ENCODE peak calls at places on chromosomes 5 and 9, in seven cellular contexts. G is activated B cell treated with CpG ODN at 0.5 μM for 24 hours, S is endothelial cell of umbilical vein, H is GM10248, M is prostate gland, J is nephron progenitor cell, U is mesothelial cell of epicardium. A is an unnamed sample.

GRCh38 chr5:14809369-14810144 is 62.0 kb downstream of the ANKH start:
- DNase-seq in U (no peak), J (no peak), M (no peak), G (peak), H (peak), S (peak), A (no peak)

GRCh38 chr9:7369384-7369821 is 430.2 kb downstream of the DMAC1 start:
- DNase-seq in M (no peak), G (no peak), J (no peak), U (no peak), S (no peak), H (no peak), A (no peak)

GRCh38 chr5:158389786-158390185 is 530.8 kb upstream of the CLINT1 start:
- DNase-seq in S (no peak), M (no peak), H (no peak), J (no peak), U (no peak), G (no peak), A (no peak)

GRCh38 chr5:97224112-97224750 is 41.2 kb upstream of the RIOK2 start:
- DNase-seq in M (no peak), S (no peak), H (no peak), J (no peak), G (no peak), U (no peak), A (no peak)

GRCh38 chr9:136459425-136459824 is 19.8 kb upstream of the INPP5E start:
- DNase-seq in U (no peak), S (no peak), H (no peak), G (no peak), J (no peak), M (no peak), A (no peak)

GRCh38 chr5:59813761-59814562 is 79.6 kb downstream of the PDE4D start:
- DNase-seq in G (no peak), S (peak), M (no peak), H (peak), U (no peak), J (peak), A (peak)

GRCh38 chr9:37002036-37002412 is 32.0 kb downstream of the PAX5 start:
- DNase-seq in S (no peak), G (no peak), J (no peak), H (no peak), U (no peak), M (no peak), A (no peak)

GRCh38 chr5:2690293-2690692 is 61.2 kb downstream of the IRX2 start:
- DNase-seq in S (no peak), J (no peak), U (no peak), G (no peak), H (no peak), M (no peak), A (no peak)

GRCh38 chr9:70049672-70050271 is 6.1 kb downstream of the MAMDC2 start:
- DNase-seq in H (no peak), G (no peak), S (no peak), U (no peak), J (no peak), M (no peak), A (no peak)

GRCh38 chr9:132644251-132644650 is 25.5 kb downstream of the DDX31 start:
- DNase-seq in U (no peak), M (no peak), J (no peak), S (no peak), G (no peak), H (peak), A (no peak)
- TF ChIP-seq CTCF in U (no peak), M (no peak), J (no peak), S (no peak), G (no peak), H (peak), A (peak)

GRCh38 chr5:37495210-37495609 is 116.1 kb downstream of the WDR70 start:
- DNase-seq in M (no peak), H (no peak), S (no peak), J (no peak), G (no peak), U (no peak), A (no peak)
- TF ChIP-seq CTCF in M (no peak), H (no peak), S (no peak), J (no peak), G (no peak), U (no peak), A (no peak)

GRCh38 chr5:121628783-121629182 is 222.9 kb upstream of the FTMT start:
- DNase-seq in U (no peak), M (no peak), J (no peak), H (no peak), G (no peak), S (no peak), A (no peak)

GRCh38 chr5:121634946-121635345 is 216.7 kb upstream of the FTMT start:
- DNase-seq in G (no peak), U (no peak), J (no peak), H (no peak), S (no peak), M (no peak), A (no peak)

DNA sequence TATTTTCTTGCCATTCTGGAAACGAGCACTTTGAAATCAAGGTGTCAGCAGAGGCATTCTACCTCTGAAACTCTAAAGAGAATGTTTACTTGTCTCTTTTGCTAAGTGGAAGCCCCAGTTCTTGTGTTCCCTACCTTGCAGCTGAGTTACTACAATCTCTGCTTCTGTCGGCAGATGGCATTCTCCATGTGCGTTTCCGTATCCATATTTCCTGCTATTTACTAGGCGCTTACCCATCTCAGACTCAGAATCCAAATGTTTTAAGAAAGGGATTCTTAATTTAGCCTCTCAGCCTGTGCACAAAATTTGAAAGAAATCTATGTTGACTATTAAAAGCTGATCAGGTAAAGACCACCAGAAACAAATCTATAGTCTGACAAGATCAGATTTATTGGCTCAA is 221.3 kb upstream of the FTMT start:
- DNase-seq in G (no peak), H (no peak), M (no peak), S (no peak), U (no peak), J (no peak), A (no peak)
- TF ChIP-seq CTCF in G (no peak), H (no peak), M (peak), S (no peak), U (no peak), J (no peak), A (no peak)

GRCh38 chr5:10427201-10427600 is 14.5 kb upstream of the ROPN1L start:
- DNase-seq in J (no peak), U (no peak), H (no peak), M (no peak), S (no peak), G (no peak), A (no peak)

GRCh38 chr5:10421841-10422691 is 19.6 kb upstream of the ROPN1L start:
- DNase-seq in M (no peak), J (no peak), H (no peak), S (peak), G (no peak), U (no peak), A (no peak)

GRCh38 chr5:10423009-10423408 is 18.7 kb upstream of the ROPN1L start:
- DNase-seq in U (no peak), J (no peak), S (no peak), G (no peak), H (no peak), M (no peak), A (no peak)

GRCh38 chr5:10420926-10421325 is 20.8 kb upstream of the ROPN1L start:
- DNase-seq in U (no peak), M (no peak), J (no peak), G (no peak), S (no peak), H (no peak), A (no peak)

DNA sequence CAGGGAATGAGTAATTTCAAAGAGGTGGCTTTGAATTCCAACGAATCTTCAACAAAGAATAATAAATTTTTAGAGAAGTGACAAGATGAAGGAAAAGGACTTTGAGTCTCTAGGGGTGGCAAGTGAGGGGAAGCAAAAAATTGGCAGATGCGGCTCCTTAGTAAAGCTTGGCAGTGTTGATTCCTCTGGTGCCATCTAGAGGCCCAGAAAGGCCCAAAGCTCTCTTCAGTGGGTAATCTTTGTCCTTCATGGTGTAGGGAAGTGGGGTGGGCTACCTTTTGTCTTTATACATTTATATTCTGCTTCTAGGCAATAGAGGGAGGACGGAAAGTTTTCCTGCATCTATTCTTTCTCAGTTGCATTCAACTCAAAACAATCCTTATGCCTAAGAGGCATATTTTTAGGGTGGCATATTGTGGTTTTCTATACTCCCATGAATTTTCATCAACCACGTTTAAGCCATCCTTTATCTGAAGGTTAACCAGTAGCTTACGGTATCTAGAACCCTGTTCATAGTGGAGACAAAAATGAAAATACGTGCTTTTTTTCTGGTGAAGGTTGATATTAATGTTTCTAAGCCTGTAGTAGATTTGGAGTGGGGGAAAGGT is 17.5 kb upstream of the ROPN1L start:
- DNase-seq in M (peak), J (no peak), G (no peak), S (peak), U (no peak), H (no peak), A (no peak)
- TF ChIP-seq CTCF in M (peak), J (peak), G (no peak), S (peak), U (no peak), H (peak), A (peak)

GRCh38 chr5:135019314-135019713 is 14.7 kb downstream of the PITX1 start:
- DNase-seq in S (no peak), H (no peak), G (no peak), U (no peak), M (no peak), J (no peak), A (no peak)
- TF ChIP-seq CTCF in S (no peak), H (peak), G (no peak), U (no peak), M (no peak), J (no peak), A (no peak)

DNA sequence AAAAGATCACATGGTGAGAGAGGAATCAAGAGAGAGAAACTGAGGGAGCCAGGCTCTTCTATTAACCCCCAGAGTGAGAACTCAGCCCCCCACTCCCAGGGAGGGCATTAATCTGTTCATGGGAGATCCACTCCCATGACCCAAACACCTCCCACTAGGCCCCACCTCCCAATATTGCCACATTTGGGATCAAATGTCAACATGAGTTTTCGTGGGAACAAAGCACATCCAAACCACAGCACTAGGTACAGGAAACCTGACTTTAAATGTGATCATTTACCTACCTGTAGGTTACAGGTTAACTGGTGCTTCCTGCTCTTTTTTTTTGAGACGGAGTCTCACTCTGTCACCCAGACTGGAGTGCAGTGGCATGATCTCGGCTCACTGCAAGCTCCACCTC is 16.9 kb downstream of the NNT start:
- DNase-seq in G (no peak), U (no peak), S (no peak), J (no peak), M (no peak), H (no peak), A (no peak)
- TF ChIP-seq CTCF in G (no peak), U (no peak), S (no peak), J (no peak), M (no peak), H (no peak), A (no peak)

DNA sequence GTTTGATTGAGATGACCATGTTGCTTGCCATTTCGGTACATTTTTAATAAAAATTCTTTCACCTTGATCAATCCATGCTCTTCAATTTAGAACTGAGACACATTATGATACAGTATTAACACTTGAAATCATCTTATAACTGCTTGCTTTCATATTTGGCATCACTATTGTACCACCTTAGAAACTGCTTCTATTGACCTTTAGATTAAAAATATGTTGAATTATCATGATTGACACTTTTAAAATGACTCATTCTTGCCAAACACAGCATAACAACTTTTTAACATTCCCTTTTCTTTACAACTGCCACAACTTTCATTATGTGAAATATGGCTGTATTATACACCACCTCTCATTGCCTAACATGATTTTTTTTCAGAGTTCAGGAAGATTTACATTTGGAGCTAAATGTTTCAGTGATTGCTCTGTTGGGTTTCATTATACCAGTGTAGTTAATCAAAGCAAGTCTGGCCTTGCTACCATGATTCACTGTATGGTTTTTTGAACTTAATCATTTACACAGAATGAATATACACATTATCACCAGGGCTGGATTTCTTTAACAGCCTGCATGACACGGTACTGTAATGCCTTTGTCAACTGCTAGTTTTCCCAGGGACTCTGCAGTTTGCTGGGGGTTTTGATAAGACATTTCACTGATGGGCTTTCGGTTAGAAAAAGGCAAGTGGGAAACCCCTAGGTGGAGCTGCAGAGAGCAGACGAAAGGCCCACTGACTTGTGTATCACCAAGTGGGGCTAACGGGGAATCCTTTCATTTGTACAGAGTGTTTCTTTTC is 93.6 kb upstream of the TLE4 start:
- DNase-seq in U (no peak), M (no peak), G (no peak), S (peak), H (peak), J (peak), A (peak)
- TF ChIP-seq CTCF in U (no peak), M (peak), G (no peak), S (peak), H (peak), J (peak), A (peak)

DNA sequence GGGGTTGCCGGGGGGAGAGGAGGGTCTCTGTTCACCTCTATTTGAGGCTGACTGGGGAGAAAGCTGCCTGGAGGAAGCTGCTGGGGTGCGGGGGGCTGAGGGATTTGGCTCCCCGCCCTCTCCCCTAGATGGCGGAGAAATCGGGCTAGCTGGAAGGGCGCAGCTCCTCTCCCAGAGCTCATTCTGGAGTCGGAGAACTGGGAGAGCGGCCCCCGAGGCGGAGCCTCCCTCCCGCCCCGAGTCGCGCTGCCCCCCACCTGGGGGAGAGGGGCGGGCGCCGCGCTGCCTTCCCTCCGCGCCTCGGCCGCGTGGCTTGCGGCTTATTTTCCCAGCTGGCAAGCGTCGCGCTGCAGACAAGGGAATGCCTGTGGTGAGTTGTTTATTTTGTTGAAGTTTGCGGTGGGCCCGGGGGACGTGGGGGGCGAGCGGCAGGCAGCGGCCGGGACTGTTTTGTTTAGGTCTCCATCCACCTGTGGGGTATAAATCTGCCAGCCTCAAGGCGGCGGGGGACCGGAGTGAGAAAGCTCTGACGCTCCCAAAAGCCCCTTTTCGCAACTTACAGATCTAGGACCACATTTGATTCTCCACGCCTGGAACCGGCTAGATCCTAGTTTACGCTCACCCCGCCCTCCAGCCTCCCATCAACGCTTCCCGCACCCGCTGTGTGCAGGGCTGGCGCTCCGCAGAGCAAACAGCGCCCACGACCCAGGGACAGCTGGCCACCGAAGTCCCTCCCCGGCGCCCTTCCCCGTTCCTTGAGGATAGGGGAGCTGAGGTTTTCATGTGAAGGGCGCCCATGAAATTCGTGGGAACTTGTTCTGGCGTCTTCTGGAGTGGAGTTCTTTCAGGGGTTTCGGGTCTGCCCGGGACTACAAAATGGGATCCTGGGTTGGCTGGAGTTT is 4.0 kb upstream of the RGMB start:
- DNase-seq in S (peak), H (peak), G (peak), U (no peak), J (peak), M (no peak), A (peak)
- TF ChIP-seq CTCF in S (peak), H (no peak), G (peak), U (peak), J (peak), M (peak), A (peak)

GRCh38 chr9:125919565-125919964 is 172.4 kb downstream of the PBX3 start:
- DNase-seq in M (no peak), U (no peak), H (no peak), J (no peak), G (no peak), S (no peak), A (no peak)
- TF ChIP-seq CTCF in M (no peak), U (no peak), H (no peak), J (no peak), G (no peak), S (no peak), A (no peak)

A was measured in progenitor cell of endocrine pancreas.